ENCODE peak calls at places on chromosomes 6 and 20, in nine cellular contexts. F is A549, R is ovary, G is breast epithelium, T is H9, Z is left ventricle myocardium inferior, W is sigmoid colon, U is heart left ventricle, V is heart right ventricle. O is an unnamed sample.

GRCh38 chr20:859661-860294 is 26.3 kb downstream of the FAM110A start:
- DNase-seq in F (no peak), R (no peak), G (no peak), T (no peak), Z (no peak), W (no peak), U (no peak), V (no peak), O (no peak)

GRCh38 chr6:47407295-47408281 is 70.0 kb upstream of the CD2AP start:
- DNase-seq in F (peak; percentile 69), R (no peak), G (no peak), T (no peak), Z (no peak), W (no peak), U (no peak), V (no peak), O (no peak)

GRCh38 chr6:139600919-139601470 is 226.5 kb upstream of the CITED2 start:
- DNase-seq in F (no peak), R (no peak), G (no peak), T (no peak), Z (no peak), W (no peak), U (no peak), V (no peak), O (no peak)

GRCh38 chr20:32019156-32019510 is 8.9 kb downstream of the CCM2L start:
- DNase-seq in F (peak; percentile 27), R (no peak), G (no peak), T (peak; percentile 84), Z (no peak), W (no peak), U (no peak), V (no peak), O (peak; percentile 44)

GRCh38 chr20:48275737-48276342 is 490.6 kb upstream of the SULF2 start:
- DNase-seq in F (no peak), R (no peak), G (no peak), T (no peak), Z (no peak), W (no peak), U (no peak), V (no peak), O (no peak)

GRCh38 chr6:158072083-158072721 is 90.5 kb downstream of the SYNJ2 start:
- DNase-seq in F (peak; percentile 72), R (peak; percentile 85), G (peak; percentile 70), T (peak; percentile 75), Z (peak; percentile 68), W (peak; percentile 87), U (peak; percentile 73), V (peak; percentile 74), O (peak; percentile 73)

GRCh38 chr6:28522594-28523557 is 2.8 kb upstream of the GPX5 start:
- DNase-seq in F (no peak), R (no peak), G (no peak), T (no peak), Z (no peak), W (no peak), U (no peak), V (no peak), O (no peak)

GRCh38 chr6:45727824-45728449 is 287.7 kb downstream of the CLIC5 start:
- DNase-seq in F (no peak), R (no peak), G (no peak), T (no peak), Z (no peak), W (no peak), U (no peak), V (no peak), O (no peak)

GRCh38 chr20:51705400-51705799 is 62.8 kb downstream of the ATP9A start:
- DNase-seq in F (no peak), R (no peak), G (no peak), T (no peak), Z (no peak), W (no peak), U (no peak), V (no peak), O (no peak)

GRCh38 chr6:111832833-111833418 is 40.3 kb downstream of the FYN start:
- DNase-seq in F (no peak), R (no peak), G (no peak), T (no peak), Z (no peak), W (no peak), U (no peak), V (no peak), O (no peak)

GRCh38 chr20:46784450-46785127 is 75.1 kb downstream of the SLC2A10 start:
- DNase-seq in F (no peak), R (no peak), G (no peak), T (no peak), Z (no peak), W (no peak), U (no peak), V (no peak), O (no peak)

GRCh38 chr6:150613269-150613668 is 13.6 kb downstream of the PLEKHG1 start:
- DNase-seq in F (no peak), R (no peak), G (no peak), T (no peak), Z (no peak), W (no peak), U (no peak), V (no peak), O (no peak)

GRCh38 chr6:151325075-151326050 is 66.0 kb downstream of the ZBTB2 start:
- DNase-seq in F (peak; percentile 84), R (peak; percentile 78), G (peak; percentile 53), T (peak; percentile 55), Z (peak; percentile 49), W (peak; percentile 92), U (peak; percentile 73), V (peak; percentile 49), O (peak; percentile 33)

GRCh38 chr20:3744806-3745685 is 12.6 kb downstream of the HSPA12B start:
- DNase-seq in F (peak; percentile 95), R (peak; percentile 76), G (no peak), T (peak; percentile 98), Z (peak; percentile 70), W (peak; percentile 80), U (peak; percentile 72), V (peak; percentile 54), O (peak; percentile 86)

DNA sequence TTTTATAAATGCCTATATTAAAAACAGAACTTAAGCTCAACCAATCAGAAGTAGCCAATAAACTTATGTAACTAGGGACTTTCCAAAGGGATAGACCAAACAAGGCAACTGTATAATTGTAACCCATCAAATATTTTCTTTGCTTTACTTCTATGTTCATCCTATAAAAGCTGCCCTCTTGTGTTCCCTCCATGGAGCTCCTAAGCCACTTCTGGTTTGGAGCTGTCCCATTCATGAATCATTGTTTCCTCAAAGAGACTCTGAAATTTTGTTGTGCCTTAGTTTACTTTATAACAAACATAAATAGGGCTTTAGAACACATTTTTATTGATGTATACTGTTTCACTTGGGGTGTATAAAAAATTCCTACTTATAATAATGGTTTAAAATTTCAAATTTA is 101.5 kb upstream of the CARMIL1 start:
- DNase-seq in F (no peak), R (no peak), G (no peak), T (no peak), Z (no peak), W (no peak), U (no peak), V (no peak), O (no peak)
- H3K4me1 ChIP-seq in F (peaks cover 33% of the 10 kb centered on the region), R (peaks cover 5% of the 10 kb centered on the region), G (no peaks in the 10 kb centered on the region), T (no peaks in the 10 kb centered on the region), Z (peaks cover 19% of the 10 kb centered on the region), W (peaks cover 26% of the 10 kb centered on the region), U (peaks cover 8% of the 10 kb centered on the region), V (peaks cover 19% of the 10 kb centered on the region), O (no peaks in the 10 kb centered on the region)

DNA sequence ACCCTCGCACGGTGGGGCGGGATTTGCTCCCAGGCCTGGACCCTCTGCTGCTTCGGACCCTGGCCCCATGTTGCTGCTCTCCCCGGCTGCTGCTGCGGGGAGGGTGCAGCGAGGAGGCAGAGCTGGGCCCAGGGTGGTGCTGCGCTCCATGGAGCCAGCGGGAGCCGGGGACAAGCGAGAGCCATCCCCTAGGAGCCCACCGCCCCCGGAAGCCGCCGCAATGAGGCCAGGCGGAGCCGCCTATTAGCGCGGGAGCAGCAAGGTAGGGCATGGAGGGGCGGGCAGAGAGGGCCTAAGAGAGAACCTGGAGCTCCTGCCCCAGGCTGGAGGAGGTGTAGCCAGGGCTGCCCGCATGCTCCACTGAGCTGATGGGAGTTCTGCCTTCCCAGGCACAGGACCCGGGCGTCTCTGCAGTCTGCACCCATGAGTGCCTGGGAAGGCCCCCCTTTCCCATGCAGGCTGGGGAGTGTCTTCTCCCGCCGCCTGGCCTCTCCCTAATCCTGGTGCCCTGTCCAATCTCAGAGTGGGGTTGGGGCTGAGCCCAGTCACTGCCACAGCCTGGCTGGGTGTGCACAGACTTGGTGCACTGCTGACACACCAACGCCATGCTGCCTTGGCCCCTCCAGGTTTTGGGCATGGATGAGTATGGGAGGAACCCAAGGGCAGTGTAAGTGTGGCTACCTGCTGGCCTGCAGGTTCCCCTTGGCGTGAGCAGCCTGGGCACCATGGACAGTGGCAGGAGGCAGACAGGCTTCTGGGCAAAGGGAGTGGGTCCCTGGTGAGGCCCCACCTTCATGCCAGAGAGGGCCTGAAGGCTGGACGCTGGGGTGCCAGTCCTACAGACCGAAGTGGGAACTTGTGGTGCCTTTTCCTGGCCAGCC is 360.6 kb upstream of the MAP3K7 start:
- DNase-seq in F (no peak), R (no peak), G (no peak), T (no peak), Z (no peak), W (no peak), U (no peak), V (no peak), O (no peak)
- H3K27ac ChIP-seq in F (no peak overlapping the region), R (no peak overlapping the region), G (no peak overlapping the region), T (no peak overlapping the region), Z (no peak overlapping the region), W (no peak overlapping the region), U (no peak overlapping the region), V (no peak overlapping the region), O (no peak overlapping the region)

DNA sequence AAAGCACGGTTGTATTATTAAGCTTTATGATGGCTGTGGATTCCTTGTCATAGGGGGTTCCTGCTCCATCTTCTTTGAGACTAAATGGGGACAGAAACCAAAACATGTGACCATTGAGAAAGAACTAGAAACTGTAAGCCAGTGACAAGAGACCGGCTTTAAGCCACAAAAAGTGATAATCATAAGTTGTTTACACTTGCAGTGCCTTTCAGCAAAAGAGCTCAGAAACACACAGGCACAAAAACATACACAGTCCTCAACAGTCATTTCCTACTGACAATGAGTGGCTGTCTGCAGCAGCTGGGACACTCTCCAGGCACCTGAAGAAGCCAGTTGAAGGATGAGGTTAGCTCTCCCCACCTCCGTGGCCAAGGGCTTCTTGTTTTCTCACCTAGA is 20.0 kb upstream of the UBE2J1 start:
- DNase-seq in F (no peak), R (no peak), G (no peak), T (no peak), Z (no peak), W (no peak), U (no peak), V (no peak), O (no peak)
- H3K4me1 ChIP-seq in F (no peaks in the 10 kb centered on the region), R (peaks cover 1% of the 10 kb centered on the region), G (no peaks in the 10 kb centered on the region), T (peaks cover 3% of the 10 kb centered on the region), Z (peaks cover 36% of the 10 kb centered on the region), W (peaks cover 5% of the 10 kb centered on the region), U (peaks cover 26% of the 10 kb centered on the region), V (peaks cover 37% of the 10 kb centered on the region), O (peaks cover 4% of the 10 kb centered on the region)

DNA sequence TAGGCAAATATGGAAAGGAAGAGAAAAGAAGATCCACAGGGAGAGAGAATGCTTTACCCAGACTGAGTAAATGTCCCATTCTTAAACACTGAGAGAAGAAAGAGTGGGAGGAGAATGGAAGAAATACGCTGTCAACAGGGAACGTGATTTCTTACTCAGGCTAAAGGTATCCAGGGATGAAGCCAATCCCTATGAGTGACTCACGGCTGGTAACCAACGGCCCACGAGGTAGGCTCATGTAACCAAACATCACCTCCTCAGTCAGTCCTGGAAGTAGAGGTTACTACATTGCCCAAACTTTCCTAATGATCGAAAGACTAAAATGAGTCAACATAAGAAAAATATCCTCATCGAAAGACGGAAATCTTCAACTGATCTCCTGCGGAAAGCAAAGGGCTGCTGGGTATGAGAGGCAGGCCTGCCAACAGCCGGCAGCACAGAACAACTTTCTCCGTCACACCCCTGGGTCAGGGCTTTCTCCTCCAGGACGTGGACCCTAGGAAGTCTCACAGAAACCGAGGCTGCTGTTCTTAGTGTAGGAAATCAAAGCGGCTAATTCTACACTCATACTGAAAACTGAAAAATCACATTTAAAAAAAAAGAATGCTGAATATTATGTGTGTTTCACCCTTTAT is 292.6 kb downstream of the GMDS start:
- DNase-seq in F (peak; percentile 60), R (no peak), G (no peak), T (no peak), Z (no peak), W (no peak), U (no peak), V (no peak), O (no peak)
- H3K27ac ChIP-seq in F (no peak overlapping the region), R (no peak overlapping the region), G (no peak overlapping the region), T (no peak overlapping the region), Z (no peak overlapping the region), W (no peak overlapping the region), U (no peak overlapping the region), V (no peak overlapping the region), O (no peak overlapping the region)

O was measured in pancreas.